ENCODE peak calls at places on chromosome 3, in eight cellular contexts. K is spleen, A is HCT116, I is stomach, R is breast epithelium, P is GM12892, Z is GM12891, G is vagina. C is an unnamed sample.
A peak's percentile ranks its signal among the peaks of the same experiment; 100 is the strongest.

GRCh38 chr3:113773381-113773780 is 26.5 kb downstream of the ATP6V1A start:
- DNase-seq in K (no peak), A (no peak), I (no peak), R (no peak), P (no peak), Z (no peak), G (no peak), C (no peak)

GRCh38 chr3:95387242-95388021 is 1324.6 kb downstream of the NSUN3 start:
- DNase-seq in K (no peak), A (no peak), I (no peak), R (no peak), P (no peak), Z (no peak), G (no peak), C (no peak)

GRCh38 chr3:51953445-51953844 is 1.7 kb upstream of the GPR62 start:
- DNase-seq in K (no peak), A (no peak), I (no peak), R (no peak), P (no peak), Z (no peak), G (no peak), C (no peak)

GRCh38 chr3:146709969-146710368 is 104.8 kb upstream of the PLSCR5 start:
- DNase-seq in K (no peak), A (no peak), I (no peak), R (no peak), P (no peak), Z (no peak), G (no peak), C (no peak)

GRCh38 chr3:196502775-196503181 is 790 bp downstream of the RNF168 start:
- DNase-seq in K (peak; percentile 85), A (no peak), I (peak; percentile 46), R (peak; percentile 24), P (peak; percentile 14), Z (no peak), G (no peak), C (peak; percentile 30)

GRCh38 chr3:5264896-5265770 is 77.6 kb downstream of the EDEM1 start:
- DNase-seq in K (no peak), A (no peak), I (no peak), R (no peak), P (no peak), Z (no peak), G (no peak), C (no peak)

GRCh38 chr3:127162947-127163645 is 29.8 kb upstream of the PRR23E start:
- DNase-seq in K (no peak), A (no peak), I (no peak), R (no peak), P (no peak), Z (no peak), G (no peak), C (no peak)

GRCh38 chr3:120160050-120160449 is 65.8 kb upstream of the GSK3B start:
- DNase-seq in K (no peak), A (peak; percentile 61), I (peak; percentile 73), R (peak; percentile 84), P (no peak), Z (no peak), G (no peak), C (no peak)

GRCh38 chr3:155332668-155333160 is 39.2 kb upstream of the STRIT1 start:
- DNase-seq in K (no peak), A (no peak), I (no peak), R (no peak), P (no peak), Z (no peak), G (no peak), C (no peak)

GRCh38 chr3:101154386-101154785 is 161.2 kb upstream of the ABI3BP start:
- DNase-seq in K (no peak), A (no peak), I (no peak), R (no peak), P (no peak), Z (no peak), G (no peak), C (no peak)

GRCh38 chr3:101159478-101159877 is 160.9 kb downstream of the IMPG2 start:
- DNase-seq in K (no peak), A (no peak), I (no peak), R (no peak), P (no peak), Z (no peak), G (no peak), C (no peak)

GRCh38 chr3:101158374-101158773 is 162.0 kb downstream of the IMPG2 start:
- DNase-seq in K (no peak), A (no peak), I (no peak), R (no peak), P (no peak), Z (no peak), G (no peak), C (no peak)

GRCh38 chr3:101156787-101157345 is 163.5 kb downstream of the IMPG2 start:
- DNase-seq in K (no peak), A (no peak), I (no peak), R (no peak), P (no peak), Z (no peak), G (no peak), C (no peak)

DNA sequence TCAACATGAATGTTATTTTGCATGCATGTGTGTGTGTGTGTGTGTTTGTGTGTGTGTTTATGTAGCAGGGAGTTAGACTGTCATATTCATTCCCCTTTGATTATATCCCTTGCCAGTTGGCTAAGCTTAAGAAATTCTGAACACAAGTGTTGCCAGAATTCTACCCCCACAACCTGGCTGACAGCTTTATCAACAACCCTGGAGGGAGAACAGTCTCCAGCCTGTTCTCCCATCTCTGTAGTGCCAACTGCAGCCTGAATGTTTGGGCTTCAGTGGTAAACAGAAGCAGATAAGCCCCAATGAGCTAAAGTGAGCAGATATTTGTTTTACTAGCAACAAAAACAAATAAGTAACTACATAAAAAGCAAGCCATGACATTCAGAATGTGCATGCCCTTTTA is 162.6 kb upstream of the ABI3BP start:
- DNase-seq in K (no peak), A (no peak), I (no peak), R (no peak), P (no peak), Z (no peak), G (no peak), C (no peak)
- TF ChIP-seq POLR2AphosphoS5 in K (no peak), A (no peak), I (no peak), R (no peak), P (no peak), Z (no peak), G (no peak), C (no peak)

GRCh38 chr3:33392703-33393125 is 47.5 kb downstream of the UBP1 start:
- DNase-seq in K (no peak), A (peak; percentile 53), I (no peak), R (no peak), P (no peak), Z (no peak), G (no peak), C (no peak)

GRCh38 chr3:33388374-33389100 is 51.7 kb downstream of the UBP1 start:
- DNase-seq in K (no peak), A (no peak), I (no peak), R (no peak), P (no peak), Z (no peak), G (no peak), C (no peak)

GRCh38 chr3:33392144-33392543 is 48.1 kb downstream of the UBP1 start:
- DNase-seq in K (no peak), A (no peak), I (no peak), R (no peak), P (no peak), Z (no peak), G (no peak), C (no peak)

GRCh38 chr3:33391255-33391995 is 48.8 kb downstream of the UBP1 start:
- DNase-seq in K (no peak), A (no peak), I (no peak), R (no peak), P (no peak), Z (no peak), G (no peak), C (no peak)

DNA sequence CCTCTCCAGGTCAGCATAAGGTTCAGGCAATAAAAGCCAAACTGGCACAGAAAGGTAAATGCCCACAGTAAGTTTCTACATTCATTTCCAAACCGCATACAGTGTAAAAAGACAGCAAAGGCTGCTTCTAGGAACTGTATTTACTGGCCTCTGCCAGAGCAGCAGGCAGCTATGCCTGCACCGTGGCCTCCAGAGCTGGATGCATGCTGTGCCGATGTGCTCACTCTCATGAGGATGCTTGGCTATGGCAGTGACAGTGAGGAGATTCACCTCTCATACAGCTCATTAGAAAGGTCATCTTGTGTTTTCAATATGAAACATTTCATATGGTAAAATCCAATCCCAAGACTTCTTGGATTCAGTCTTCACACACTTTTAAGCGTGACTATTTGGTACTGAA is 50.3 kb downstream of the UBP1 start:
- DNase-seq in K (no peak), A (no peak), I (no peak), R (no peak), P (no peak), Z (no peak), G (no peak), C (no peak)
- TF ChIP-seq POLR2AphosphoS5 in K (no peak), A (no peak), I (no peak), R (no peak), P (no peak), Z (no peak), G (no peak), C (no peak)

GRCh38 chr3:86794336-86795065 is 196.4 kb downstream of the VGLL3 start:
- DNase-seq in K (no peak), A (no peak), I (no peak), R (no peak), P (no peak), Z (no peak), G (no peak), C (no peak)

GRCh38 chr3:86788371-86788770 is 202.6 kb downstream of the VGLL3 start:
- DNase-seq in K (no peak), A (no peak), I (no peak), R (no peak), P (no peak), Z (no peak), G (no peak), C (no peak)

GRCh38 chr3:86793786-86794185 is 197.2 kb downstream of the VGLL3 start:
- DNase-seq in K (no peak), A (no peak), I (no peak), R (peak; percentile 32), P (no peak), Z (no peak), G (no peak), C (peak; percentile 3)

GRCh38 chr3:86787091-86787490 is 203.9 kb downstream of the VGLL3 start:
- DNase-seq in K (no peak), A (no peak), I (no peak), R (no peak), P (no peak), Z (no peak), G (no peak), C (no peak)

DNA sequence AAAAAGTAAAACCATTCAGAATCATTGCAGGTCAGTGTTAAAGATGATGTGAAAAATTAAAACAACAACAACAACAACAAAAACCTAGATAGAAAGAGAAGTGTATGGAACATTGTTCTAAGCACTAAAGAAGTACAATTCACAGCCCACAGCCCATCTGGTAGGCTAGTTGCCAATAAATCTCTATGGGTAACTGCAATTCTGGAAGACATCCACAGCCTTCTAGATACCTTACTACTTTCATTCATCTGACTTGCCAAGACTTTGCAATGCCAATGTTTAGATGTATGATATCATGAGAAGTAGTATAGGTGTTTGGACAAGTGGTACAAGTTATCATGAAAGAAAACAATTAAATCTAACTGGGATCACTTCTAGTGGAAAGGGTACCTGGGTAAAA is 198.6 kb downstream of the VGLL3 start:
- DNase-seq in K (no peak), A (no peak), I (no peak), R (no peak), P (no peak), Z (no peak), G (no peak), C (no peak)
- TF ChIP-seq POLR2AphosphoS5 in K (no peak), A (no peak), I (no peak), R (no peak), P (no peak), Z (no peak), G (no peak), C (no peak)

GRCh38 chr3:66532160-66532587 is 31.4 kb upstream of the LRIG1 start:
- DNase-seq in K (no peak), A (no peak), I (no peak), R (no peak), P (no peak), Z (no peak), G (no peak), C (no peak)
- TF ChIP-seq POLR2AphosphoS5 in K (no peak), A (no peak), I (no peak), R (no peak), P (no peak), Z (no peak), G (no peak), C (no peak)